ENCODE peak calls at places on chromosome 5, in six cellular contexts. X, J, S, F, U and B are unnamed samples.

GRCh38 chr5:175381116-175381515 is 62.9 kb downstream of the DRD1 start:
- DNase-seq in X (no peak), J (no peak), S (no peak), F (no peak), U (no peak), B (no peak)

GRCh38 chr5:2166979-2167377 is 284.3 kb upstream of the IRX4 start:
- DNase-seq in X (no peak), J (no peak), S (no peak), F (peak; percentile 65), U (no peak), B (no peak)

GRCh38 chr5:92421937-92422336 is 1038.8 kb upstream of the ARRDC3 start:
- DNase-seq in X (no peak), J (no peak), S (no peak), F (no peak), U (no peak), B (peak; percentile 10)

GRCh38 chr5:10351199-10351881 is 2.2 kb upstream of the MARCHF6 start:
- DNase-seq in X (no peak), J (peak; percentile 56), S (peak; percentile 84), F (no peak), U (no peak), B (peak; percentile 97)

GRCh38 chr5:16013334-16014065 is 166.1 kb downstream of the MARCHF11 start:
- DNase-seq in X (no peak), J (no peak), S (no peak), F (no peak), U (no peak), B (no peak)

GRCh38 chr5:125576823-125577222 is 830.4 kb upstream of the ZNF608 start:
- DNase-seq in X (no peak), J (no peak), S (no peak), F (no peak), U (no peak), B (no peak)

GRCh38 chr5:139745121-139745799 is 50.3 kb upstream of the PSD2 start:
- DNase-seq in X (peak; percentile 71), J (peak; percentile 57), S (peak; percentile 87), F (no peak), U (peak; percentile 57), B (peak; percentile 89)

GRCh38 chr5:38585812-38586211 is 29.4 kb upstream of the LIFR start:
- DNase-seq in X (no peak), J (no peak), S (no peak), F (no peak), U (no peak), B (no peak)

GRCh38 chr5:56962286-56962685 is 10.4 kb upstream of the MIER3 start:
- DNase-seq in X (no peak), J (no peak), S (peak; percentile 20), F (no peak), U (no peak), B (peak; percentile 4)

GRCh38 chr5:132001647-132002561 is 9.6 kb downstream of the ACSL6 start:
- DNase-seq in X (no peak), J (peak; percentile 37), S (peak; percentile 8), F (peak; percentile 62), U (no peak), B (peak; percentile 53)

GRCh38 chr5:141420855-141421488 is at the start of gene PCDHGA11:
- DNase-seq in X (no peak), J (peak; percentile 61), S (peak; percentile 79), F (no peak), U (no peak), B (peak; percentile 69)

GRCh38 chr5:158976035-158976434 is 123.7 kb downstream of the EBF1 start:
- DNase-seq in X (peak; percentile 64), J (no peak), S (peak; percentile 81), F (no peak), U (no peak), B (peak; percentile 92)

GRCh38 chr5:133247881-133248642 is 196.2 kb downstream of the HSPA4 start:
- DNase-seq in X (no peak), J (peak; percentile 42), S (peak; percentile 65), F (peak; percentile 73), U (no peak), B (peak; percentile 69)

GRCh38 chr5:179802207-179802883 is 4.3 kb downstream of the MGAT4B start:
- DNase-seq in X (no peak), J (peak; percentile 50), S (no peak), F (peak; percentile 65), U (no peak), B (no peak)

GRCh38 chr5:94618029-94618492 is 343 bp downstream of the KIAA0825 start:
- DNase-seq in X (peak; percentile 5), J (peak; percentile 66), S (peak; percentile 76), F (no peak), U (no peak), B (peak; percentile 72)

GRCh38 chr5:139403418-139403786 is 487 bp downstream of the SPATA24 start:
- DNase-seq in X (no peak), J (no peak), S (no peak), F (no peak), U (no peak), B (no peak)

GRCh38 chr5:139676406-139676805 is 28.3 kb downstream of the CXXC5 start:
- DNase-seq in X (no peak), J (no peak), S (no peak), F (no peak), U (no peak), B (no peak)

GRCh38 chr5:37664551-37664950 is 175.3 kb downstream of the GDNF start:
- DNase-seq in X (no peak), J (no peak), S (no peak), F (no peak), U (no peak), B (no peak)

GRCh38 chr5:7078901-7079300 is 317.0 kb upstream of the ADCY2 start:
- DNase-seq in X (no peak), J (no peak), S (no peak), F (no peak), U (no peak), B (no peak)

GRCh38 chr5:33793836-33794549 is 97.8 kb downstream of the ADAMTS12 start:
- DNase-seq in X (no peak), J (no peak), S (no peak), F (no peak), U (no peak), B (peak; percentile 51)

GRCh38 chr5:172740483-172741205 is 30.4 kb downstream of the DUSP1 start:
- DNase-seq in X (peak; percentile 72), J (peak; percentile 88), S (peak; percentile 96), F (no peak), U (peak; percentile 75), B (peak; percentile 97)

GRCh38 chr5:60522299-60522915 is 177.6 kb downstream of the DEPDC1B start:
- DNase-seq in X (no peak), J (no peak), S (peak; percentile 38), F (no peak), U (no peak), B (peak; percentile 81)
- H3K4me3 ChIP-seq in X (no peak overlapping the region), J (no peak overlapping the region), S (no peak overlapping the region), F (peak overlapping the region; percentile 25), U (no peak overlapping the region), B (no peak overlapping the region)

GRCh38 chr5:151683444-151683843 is 3.3 kb downstream of the SPARC start:
- DNase-seq in X (no peak), J (no peak), S (no peak), F (no peak), U (no peak), B (peak; percentile 9)

GRCh38 chr5:151682751-151683331 is 3.9 kb downstream of the SPARC start:
- DNase-seq in X (no peak), J (peak; percentile 62), S (peak; percentile 67), F (no peak), U (no peak), B (peak; percentile 62)

GRCh38 chr5:151683936-151684586 is 2.7 kb downstream of the SPARC start:
- DNase-seq in X (no peak), J (no peak), S (peak; percentile 67), F (no peak), U (no peak), B (peak; percentile 48)

GRCh38 chr5:151685749-151686672 is 704 bp downstream of the SPARC start:
- DNase-seq in X (no peak), J (no peak), S (no peak), F (no peak), U (no peak), B (peak; percentile 30)

GRCh38 chr5:151684690-151685361 is 1.9 kb downstream of the SPARC start:
- DNase-seq in X (peak; percentile 87), J (peak; percentile 52), S (peak; percentile 97), F (no peak), U (peak; percentile 77), B (peak; percentile 98)
- TF ChIP-seq CTCF in X (peak; percentile 26), J (peak; percentile 33), S (peak; percentile 30), F (no peak), U (no peak), B (peak; percentile 62)

DNA sequence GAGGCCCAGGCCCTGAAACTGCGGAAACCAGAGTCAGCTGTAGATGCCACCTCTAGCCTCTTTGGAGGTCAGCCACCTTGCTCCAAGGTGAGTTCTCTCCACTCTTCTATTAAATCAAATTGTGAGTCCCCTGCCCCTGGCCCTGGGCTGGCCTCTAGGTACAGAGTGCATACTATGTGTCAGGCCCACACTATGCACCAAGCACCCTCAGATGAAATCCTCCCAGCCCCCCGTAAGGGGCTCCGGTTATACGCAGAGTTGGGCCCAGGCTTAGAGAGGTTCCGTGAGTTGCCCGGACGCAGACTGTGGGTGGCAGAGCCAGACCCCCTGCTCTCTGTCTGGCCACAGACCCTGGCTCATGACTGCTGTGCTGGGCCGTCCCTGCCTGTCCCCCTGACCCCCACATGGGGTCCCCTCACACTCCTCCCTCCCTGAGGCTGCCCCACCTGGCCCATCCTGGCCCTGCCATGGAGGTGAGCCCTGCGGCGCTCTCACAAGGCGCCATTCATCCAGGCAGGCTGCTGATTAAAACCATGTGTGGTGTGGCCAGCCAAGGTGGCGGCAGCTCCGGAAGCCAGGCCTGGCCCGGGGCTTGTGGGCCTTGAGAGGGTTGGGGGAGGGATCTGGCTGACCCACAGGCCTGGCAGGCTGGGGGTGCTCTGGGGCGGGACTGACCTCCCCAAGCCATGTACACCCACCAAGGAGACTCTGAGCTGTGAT is 65.5 kb upstream of the SYNPO start:
- DNase-seq in X (no peak), J (no peak), S (no peak), F (no peak), U (no peak), B (no peak)
- H3K4me3 ChIP-seq in X (no peak overlapping the region), J (no peak overlapping the region), S (no peak overlapping the region), F (no peak overlapping the region), U (no peak overlapping the region), B (no peak overlapping the region)

DNA sequence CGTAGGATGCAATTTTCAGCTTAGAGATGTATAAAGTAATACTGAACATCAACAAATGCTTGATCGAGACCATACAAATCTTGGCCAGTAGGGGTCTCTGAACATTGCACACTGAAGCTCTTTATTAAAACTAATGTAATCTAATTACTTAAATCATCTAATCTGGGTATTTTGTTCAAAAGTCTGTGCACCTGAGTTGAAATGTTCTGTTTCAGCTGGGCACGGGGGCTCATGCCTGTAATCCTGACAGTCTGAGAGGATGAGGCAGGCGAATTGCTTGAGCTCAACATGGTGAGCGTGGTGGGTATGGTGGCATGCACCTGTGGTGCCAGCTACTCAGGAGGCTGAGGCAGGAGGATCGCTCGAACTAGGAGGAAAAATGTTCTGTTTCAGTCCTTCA is 41.0 kb downstream of the ESM1 start:
- DNase-seq in X (peak; percentile 4), J (no peak), S (peak; percentile 65), F (no peak), U (no peak), B (peak; percentile 73)
- TF ChIP-seq CTCF in X (peak; percentile 59), J (peak; percentile 78), S (peak; percentile 66), F (peak; percentile 32), U (peak; percentile 11), B (peak; percentile 76)

GRCh38 chr5:149418910-149419531 is 39.9 kb upstream of the IL17B start:
- DNase-seq in X (no peak), J (no peak), S (no peak), F (no peak), U (no peak), B (no peak)
- H3K4me3 ChIP-seq in X (no peak overlapping the region), J (no peak overlapping the region), S (no peak overlapping the region), F (no peak overlapping the region), U (no peak overlapping the region), B (no peak overlapping the region)

GRCh38 chr5:74943905-74944304 is 77.7 kb upstream of the FAM169A start:
- DNase-seq in X (no peak), J (no peak), S (no peak), F (no peak), U (no peak), B (no peak)
- TF ChIP-seq CTCF in X (peak; percentile 4), J (no peak), S (no peak), F (no peak), U (no peak), B (peak; percentile 30)